ENCODE peak calls at places on chromosomes 3 and 15, in six cellular contexts. H is ovary, Y is Karpas-422, I is stomach, O is H7, R is body of pancreas. B is an unnamed sample.

GRCh38 chr3:72086051-72086711 is 301.2 kb upstream of the PROK2 start:
- DNase-seq in I (no peak), R (no peak), Y (peak), O (no peak), H (no peak), B (no peak)

GRCh38 chr15:43648649-43649429 is at the start of gene CATSPER2:
- DNase-seq in O (peak), Y (peak), H (no peak), R (no peak), I (no peak), B (no peak)

GRCh38 chr15:41377978-41378377 is 24.3 kb downstream of the NDUFAF1 start:
- DNase-seq in I (no peak), H (no peak), Y (no peak), O (no peak), R (no peak), B (no peak)

GRCh38 chr15:65956307-65956706 is 87.0 kb downstream of the RAB11A start:
- DNase-seq in H (no peak), Y (no peak), I (no peak), O (no peak), R (no peak), B (no peak)

GRCh38 chr3:14357463-14357862 is 44.9 kb upstream of the SLC6A6 start:
- DNase-seq in R (no peak), I (no peak), Y (no peak), O (no peak), H (no peak), B (no peak)

GRCh38 chr3:78668302-78668701 is 1099.5 kb downstream of the ROBO1 start:
- DNase-seq in O (no peak), Y (no peak), H (no peak), R (no peak), I (no peak), B (no peak)

GRCh38 chr3:18445421-18446066 is 20.4 kb upstream of the SATB1 start:
- DNase-seq in O (no peak), R (peak), Y (no peak), I (peak), H (peak), B (no peak)

GRCh38 chr15:67799801-67800205 is 25.5 kb upstream of the SKOR1 start:
- DNase-seq in Y (no peak), R (no peak), H (no peak), O (no peak), I (no peak), B (no peak)

GRCh38 chr15:47431501-47431900 is 285.8 kb upstream of the SEMA6D start:
- DNase-seq in H (no peak), O (no peak), I (no peak), R (no peak), Y (no peak), B (no peak)

GRCh38 chr3:33096103-33096868 is 660 bp downstream of the GLB1 start:
- DNase-seq in O (peak), R (peak), I (peak), Y (peak), H (peak), B (peak)

GRCh38 chr3:102069211-102069662 is 219.9 kb downstream of the NFKBIZ start:
- DNase-seq in O (no peak), Y (no peak), I (no peak), R (no peak), H (no peak), B (no peak)

GRCh38 chr3:102066470-102066869 is 217.2 kb downstream of the NFKBIZ start:
- DNase-seq in I (no peak), Y (no peak), H (no peak), O (no peak), R (no peak), B (no peak)

GRCh38 chr3:102068327-102068726 is 219.0 kb downstream of the NFKBIZ start:
- DNase-seq in O (no peak), R (no peak), I (no peak), Y (no peak), H (no peak), B (no peak)

GRCh38 chr3:102063572-102063971 is 214.3 kb downstream of the NFKBIZ start:
- DNase-seq in O (no peak), I (no peak), H (no peak), Y (no peak), R (no peak), B (no peak)

DNA sequence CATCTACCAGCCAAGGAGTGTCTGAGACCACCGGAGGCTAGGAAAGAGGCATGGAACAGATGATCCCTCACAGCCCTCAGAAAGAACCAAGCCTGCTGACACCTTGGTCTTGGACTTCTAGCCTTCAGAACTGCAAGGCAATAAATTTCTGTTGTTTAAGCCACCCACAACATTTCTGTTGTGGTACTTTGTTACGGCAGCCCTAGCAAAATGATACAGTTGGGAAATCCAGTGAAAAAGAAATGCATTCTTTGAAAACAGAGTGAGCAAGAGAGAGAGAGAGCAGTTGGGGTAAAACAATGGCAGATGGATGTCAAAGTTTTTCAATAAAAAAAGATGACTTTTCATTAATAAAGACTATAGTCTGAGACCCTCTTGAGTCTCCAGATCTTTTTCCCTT is 219.4 kb downstream of the NFKBIZ start:
- DNase-seq in Y (no peak), H (no peak), I (no peak), R (no peak), O (no peak), B (no peak)
- H3K4me3 ChIP-seq in Y (no peak), H (no peak), I (no peak), R (no peak), O (no peak), B (no peak)

GRCh38 chr3:185585862-185586643 is at the start of gene SENP2:
- DNase-seq in O (peak), I (peak), Y (peak), R (peak), H (peak), B (peak)
- H3K4me3 ChIP-seq in O (peak), I (peak), Y (peak), R (peak), H (peak), B (peak)

DNA sequence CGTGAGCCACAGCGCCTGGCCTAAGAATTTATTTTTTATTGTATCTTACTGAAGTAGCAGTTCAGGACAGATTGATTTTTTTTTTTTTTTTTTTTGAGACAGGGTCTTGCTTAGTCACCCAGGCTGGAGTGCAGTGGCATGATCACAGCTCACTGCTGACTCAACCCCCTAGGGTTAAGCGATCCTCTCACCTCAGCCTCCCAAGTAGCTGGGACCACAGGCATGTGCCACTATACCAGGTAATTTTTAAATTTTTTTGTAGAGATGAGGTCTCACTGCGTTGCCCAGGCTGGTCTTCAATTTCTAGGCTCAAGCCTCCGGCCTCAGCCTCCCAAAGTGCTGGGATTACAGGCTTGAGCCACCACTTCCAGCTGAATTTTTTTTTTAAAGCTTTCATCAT is 99.8 kb upstream of the HERC1 start:
- DNase-seq in Y (no peak), O (no peak), I (no peak), R (no peak), H (peak), B (no peak)
- H3K4me3 ChIP-seq in Y (no peak), O (no peak), I (no peak), R (no peak), H (no peak), B (no peak)

GRCh38 chr3:150759319-150759718 is 3.6 kb downstream of the SIAH2 start:
- DNase-seq in R (no peak), H (no peak), O (no peak), Y (no peak), I (no peak), B (no peak)
- H3K4me3 ChIP-seq in R (no peak), H (peak), O (no peak), Y (peak), I (peak), B (no peak)

DNA sequence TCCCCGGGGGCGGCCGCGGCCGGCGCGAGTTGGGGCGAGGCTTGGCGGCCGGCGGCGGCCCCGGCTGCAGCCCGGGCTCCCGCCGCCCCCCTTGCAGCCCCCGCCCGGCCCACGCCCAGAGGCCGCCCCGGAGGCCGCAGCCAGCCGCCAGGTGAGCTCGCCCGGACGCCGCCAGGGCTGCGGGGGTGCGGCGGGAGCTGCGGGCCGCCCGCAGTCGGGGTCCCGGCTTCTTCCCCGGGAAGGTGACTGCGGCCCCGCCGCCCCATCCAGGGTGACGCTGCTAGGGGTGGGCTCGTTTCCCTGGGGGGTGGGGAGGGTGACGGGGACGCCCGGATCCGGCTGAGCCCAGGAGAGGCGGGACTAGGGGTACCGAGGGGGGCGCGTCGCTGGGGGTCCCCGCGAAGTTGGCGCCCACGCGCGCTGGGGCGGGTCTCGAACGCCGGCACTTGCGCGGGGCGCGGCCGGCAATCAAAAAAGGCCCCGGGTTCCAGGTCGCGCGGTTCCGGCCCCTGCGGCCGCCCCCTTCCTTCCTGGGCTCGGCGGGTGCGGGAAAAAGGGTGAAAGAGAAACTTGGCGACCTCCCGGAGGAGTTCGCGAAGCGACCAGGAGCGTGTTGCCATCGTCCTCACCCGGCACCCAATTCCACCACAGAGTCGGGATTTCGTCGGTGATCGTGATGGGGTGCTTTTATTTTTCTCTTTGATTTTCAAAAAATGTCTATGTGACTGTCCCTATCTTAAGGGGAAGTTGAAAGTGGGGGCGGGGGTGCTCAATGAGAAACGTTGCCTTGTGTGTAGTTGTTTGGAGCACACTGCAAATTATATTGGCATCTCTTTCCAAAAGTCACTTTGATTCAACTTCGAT is 573 bp downstream of the ATXN7 start:
- DNase-seq in I (peak), Y (peak), O (peak), H (peak), R (peak), B (no peak)
- H3K4me3 ChIP-seq in I (peak), Y (peak), O (peak), H (peak), R (peak), B (peak)

DNA sequence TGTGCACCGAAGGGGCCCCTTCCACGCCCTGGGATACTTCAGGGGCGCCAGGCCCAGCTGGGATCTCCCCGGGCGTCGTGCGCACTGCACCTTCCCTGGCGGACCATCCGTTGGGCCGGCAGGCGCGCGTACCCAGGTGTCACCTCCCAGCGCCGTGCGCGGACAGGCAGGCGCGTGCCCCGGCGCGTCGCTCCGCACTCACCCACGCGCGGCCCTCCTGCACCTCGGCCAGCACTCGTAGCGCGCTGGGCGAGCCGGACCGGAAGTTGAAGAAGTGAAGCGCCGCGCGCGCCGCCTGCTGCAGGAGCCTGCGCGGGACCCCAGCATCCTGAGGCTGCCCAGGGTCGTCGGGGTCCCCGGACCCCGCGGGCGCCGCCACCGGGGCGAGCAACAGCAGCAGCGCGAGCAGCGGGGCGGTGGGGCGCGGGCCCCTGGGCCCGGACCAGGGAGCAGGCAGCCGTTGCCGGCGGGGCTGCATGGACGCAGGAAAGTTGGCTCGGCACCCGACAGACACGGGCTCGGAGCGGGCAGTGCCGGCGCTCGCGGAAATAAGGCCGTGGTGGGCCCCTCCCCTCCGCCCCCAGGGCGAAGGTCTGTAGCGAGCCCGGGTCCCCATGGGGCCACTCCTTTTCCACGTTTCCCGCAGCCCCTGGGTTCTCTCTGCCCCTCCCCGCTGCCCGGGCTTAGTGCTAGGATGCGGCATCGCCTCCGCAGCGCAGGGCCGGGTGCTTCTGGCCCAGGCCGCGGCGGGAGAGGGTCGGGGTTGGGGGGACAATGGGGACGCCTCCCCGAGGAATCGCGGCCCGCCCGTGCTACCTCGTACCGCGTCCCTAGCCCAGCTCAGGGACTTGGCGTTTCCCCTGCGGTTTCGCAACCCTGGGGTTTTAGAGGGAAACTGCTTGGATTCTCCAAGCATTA is at the start of gene RARRES1:
- DNase-seq in H (peak), I (peak), R (peak), O (peak), Y (no peak), B (no peak)
- H3K4me3 ChIP-seq in H (peak), I (peak), R (peak), O (peak), Y (no peak), B (peak)

DNA sequence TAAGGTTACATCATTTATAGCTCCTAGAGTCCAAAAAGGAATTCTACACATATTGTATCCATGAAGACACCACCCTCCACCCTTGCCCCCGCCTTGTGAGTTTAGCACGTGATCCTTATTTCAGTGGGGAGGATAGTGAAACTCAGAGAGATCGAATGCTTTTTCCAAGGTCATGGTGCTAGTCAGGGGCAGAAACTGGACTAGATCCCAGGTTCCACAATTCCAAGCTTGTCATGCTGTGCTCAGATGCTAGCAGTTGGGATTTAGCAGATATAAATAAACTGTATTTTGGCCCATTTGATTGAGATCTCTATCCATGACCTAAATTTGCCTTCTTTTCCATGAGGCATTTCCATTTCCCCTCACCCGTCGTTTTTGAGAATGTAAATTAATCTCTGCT is 227.5 kb upstream of the THRB start:
- DNase-seq in I (no peak), H (no peak), R (no peak), O (no peak), Y (no peak), B (no peak)
- H3K4me3 ChIP-seq in I (no peak), H (no peak), R (no peak), O (no peak), Y (no peak), B (no peak)

DNA sequence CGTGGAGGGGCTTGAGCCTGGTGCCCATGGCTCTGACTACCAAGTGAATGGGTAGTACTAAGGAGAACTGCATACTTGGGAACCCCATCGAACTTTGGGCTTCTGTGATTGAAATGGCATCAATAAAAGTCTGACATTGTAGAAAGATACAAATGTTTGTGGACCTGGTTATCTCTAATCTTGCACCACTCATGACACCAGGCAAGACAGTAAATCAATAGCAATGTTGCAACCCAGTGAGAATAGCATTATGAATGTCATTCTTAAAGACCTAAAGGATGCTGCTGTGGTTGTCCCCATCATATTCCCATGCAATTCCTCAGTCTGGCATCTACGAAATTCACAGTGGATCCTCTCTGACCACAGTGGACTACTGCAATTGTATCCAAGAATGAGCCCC is 233.6 kb upstream of the LYSMD4 start:
- DNase-seq in Y (no peak), R (no peak), H (no peak), I (no peak), O (no peak), B (no peak)
- H3K4me3 ChIP-seq in Y (no peak), R (no peak), H (no peak), I (no peak), O (no peak), B (no peak)

DNA sequence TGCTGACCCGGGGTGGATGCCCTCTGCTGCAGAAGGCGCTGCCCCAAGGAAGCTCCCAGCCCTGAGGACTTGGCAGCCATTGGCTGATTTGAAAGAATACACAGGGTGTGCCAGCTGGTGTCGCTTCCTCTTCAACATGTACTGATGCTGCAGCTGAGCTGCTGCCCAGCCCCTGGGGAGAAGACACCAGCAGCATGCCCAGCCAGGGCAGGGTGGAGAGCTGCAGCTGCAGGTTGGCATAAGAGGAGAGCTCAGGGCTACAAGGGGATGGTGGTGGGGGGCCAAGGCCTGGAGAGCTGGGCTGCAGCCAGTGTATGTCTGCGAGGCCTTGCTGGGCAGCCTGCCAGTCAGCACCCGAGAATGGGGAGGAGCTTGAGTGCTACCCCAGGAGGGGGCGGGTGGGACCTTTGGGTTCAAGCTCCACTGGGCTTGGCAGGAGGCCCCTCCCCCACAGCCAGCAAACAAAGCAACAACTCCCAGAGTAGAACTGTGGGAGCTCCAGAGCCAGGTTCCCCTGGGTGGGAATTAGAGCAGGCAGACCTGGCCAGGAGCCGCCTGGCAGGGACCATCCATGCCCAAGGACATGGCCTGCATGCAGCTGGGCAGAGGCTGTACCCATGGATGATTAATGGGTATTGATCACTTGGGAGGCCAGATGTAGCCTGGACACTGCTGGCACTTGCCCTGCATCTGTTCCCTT is 9.2 kb upstream of the SEMA4B start:
- DNase-seq in Y (peak), O (peak), I (peak), R (peak), H (peak), B (no peak)
- H3K4me3 ChIP-seq in Y (peak), O (no peak), I (no peak), R (no peak), H (no peak), B (peak)

B was measured in coronary artery.